ENCODE peak calls at places on chromosomes 3 and 15, in ten cellular contexts. One of them, this sample, is unnamed.
A peak's percentile ranks its signal among the peaks of the same experiment; 100 is the strongest.

GRCh38 chr3:146817705-146818104 is 212.6 kb upstream of the PLSCR5 start:
- DNase-seq in transverse colon: no peak
- DNase-seq in HCT116: peak; percentile 26
- DNase-seq in lower lobe of right lung: no peak
- DNase-seq in lung: no peak
- DNase-seq in Panc1: no peak
- DNase-seq in HFF-Myc: no peak
- DNase-seq in BE2C: no peak
- DNase-seq in gastrocnemius medialis: no peak
- DNase-seq in GM06990: no peak
- DNase-seq in this sample: no peak

GRCh38 chr3:159252772-159253384 is 451.0 kb downstream of the MFSD1 start:
- DNase-seq in HCT116: peak; percentile 70
- DNase-seq in transverse colon: no peak
- DNase-seq in gastrocnemius medialis: no peak
- DNase-seq in lower lobe of right lung: no peak
- DNase-seq in BE2C: no peak
- DNase-seq in HFF-Myc: peak; percentile 36
- DNase-seq in lung: no peak
- DNase-seq in GM06990: no peak
- DNase-seq in Panc1: peak; percentile 35
- DNase-seq in this sample: no peak

GRCh38 chr3:141331370-141332318 is 36.7 kb upstream of the ZBTB38 start:
- DNase-seq in lower lobe of right lung: no peak
- DNase-seq in transverse colon: peak; percentile 35
- DNase-seq in GM06990: no peak
- DNase-seq in lung: peak; percentile 51
- DNase-seq in gastrocnemius medialis: peak; percentile 70
- DNase-seq in HCT116: peak; percentile 8
- DNase-seq in Panc1: peak; percentile 94
- DNase-seq in HFF-Myc: peak; percentile 92
- DNase-seq in BE2C: peak; percentile 88
- DNase-seq in this sample: peak; percentile 39

GRCh38 chr3:117892431-117892841 is 1142.2 kb downstream of the IGSF11 start:
- DNase-seq in transverse colon: no peak
- DNase-seq in HCT116: no peak
- DNase-seq in HFF-Myc: no peak
- DNase-seq in gastrocnemius medialis: no peak
- DNase-seq in GM06990: no peak
- DNase-seq in Panc1: no peak
- DNase-seq in lung: no peak
- DNase-seq in BE2C: no peak
- DNase-seq in lower lobe of right lung: no peak
- DNase-seq in this sample: no peak

GRCh38 chr3:27483117-27484001 is 825 bp downstream of the SLC4A7 start:
- DNase-seq in GM06990: peak; percentile 76
- DNase-seq in transverse colon: peak; percentile 51
- DNase-seq in HCT116: no peak
- DNase-seq in lung: peak; percentile 44
- DNase-seq in HFF-Myc: peak; percentile 43
- DNase-seq in lower lobe of right lung: peak; percentile 66
- DNase-seq in BE2C: peak; percentile 33
- DNase-seq in Panc1: no peak
- DNase-seq in gastrocnemius medialis: peak; percentile 26
- DNase-seq in this sample: peak; percentile 61

GRCh38 chr15:58212909-58213526 is 74.8 kb downstream of the AQP9 start:
- DNase-seq in BE2C: peak; percentile 37
- DNase-seq in HCT116: no peak
- DNase-seq in lower lobe of right lung: no peak
- DNase-seq in GM06990: no peak
- DNase-seq in transverse colon: no peak
- DNase-seq in lung: no peak
- DNase-seq in Panc1: no peak
- DNase-seq in HFF-Myc: no peak
- DNase-seq in gastrocnemius medialis: no peak
- DNase-seq in this sample: no peak

GRCh38 chr15:88729581-88729980 is 73.7 kb upstream of the ACAN start:
- DNase-seq in lung: no peak
- DNase-seq in BE2C: no peak
- DNase-seq in Panc1: no peak
- DNase-seq in GM06990: no peak
- DNase-seq in HCT116: no peak
- DNase-seq in gastrocnemius medialis: no peak
- DNase-seq in lower lobe of right lung: no peak
- DNase-seq in transverse colon: no peak
- DNase-seq in HFF-Myc: no peak
- DNase-seq in this sample: no peak

GRCh38 chr15:92623435-92623834 is 32.1 kb downstream of the FAM174B start:
- DNase-seq in GM06990: no peak
- DNase-seq in lung: no peak
- DNase-seq in HFF-Myc: no peak
- DNase-seq in transverse colon: peak; percentile 28
- DNase-seq in HCT116: no peak
- DNase-seq in gastrocnemius medialis: peak; percentile 96
- DNase-seq in Panc1: no peak
- DNase-seq in BE2C: no peak
- DNase-seq in lower lobe of right lung: no peak
- DNase-seq in this sample: no peak

GRCh38 chr15:84034831-84035753 is 200.5 kb upstream of the GOLGA6L4 start:
- DNase-seq in Panc1: no peak
- DNase-seq in GM06990: no peak
- DNase-seq in lung: no peak
- DNase-seq in HCT116: peak; percentile 46
- DNase-seq in HFF-Myc: peak; percentile 15
- DNase-seq in BE2C: no peak
- DNase-seq in gastrocnemius medialis: no peak
- DNase-seq in lower lobe of right lung: no peak
- DNase-seq in transverse colon: no peak
- DNase-seq in this sample: no peak

GRCh38 chr3:154229217-154229590 is 95.1 kb downstream of the DHX36 start:
- DNase-seq in Panc1: no peak
- DNase-seq in HFF-Myc: no peak
- DNase-seq in gastrocnemius medialis: no peak
- DNase-seq in transverse colon: no peak
- DNase-seq in HCT116: no peak
- DNase-seq in GM06990: no peak
- DNase-seq in BE2C: no peak
- DNase-seq in lower lobe of right lung: no peak
- DNase-seq in lung: no peak
- DNase-seq in this sample: no peak

GRCh38 chr3:49902511-49903345 is 945 bp downstream of the MST1R start:
- DNase-seq in BE2C: no peak
- DNase-seq in lung: no peak
- DNase-seq in Panc1: no peak
- DNase-seq in GM06990: no peak
- DNase-seq in HCT116: no peak
- DNase-seq in gastrocnemius medialis: no peak
- DNase-seq in transverse colon: no peak
- DNase-seq in lower lobe of right lung: no peak
- DNase-seq in HFF-Myc: no peak
- DNase-seq in this sample: no peak

GRCh38 chr3:49906004-49906860 is 2.6 kb upstream of the MST1R start:
- DNase-seq in Panc1: no peak
- DNase-seq in HFF-Myc: no peak
- DNase-seq in transverse colon: peak; percentile 87
- DNase-seq in lung: peak; percentile 59
- DNase-seq in lower lobe of right lung: peak; percentile 65
- DNase-seq in gastrocnemius medialis: no peak
- DNase-seq in BE2C: peak; percentile 33
- DNase-seq in HCT116: peak; percentile 55
- DNase-seq in GM06990: peak; percentile 55
- DNase-seq in this sample: peak; percentile 27

GRCh38 chr3:49900491-49901153 is 3.1 kb downstream of the MST1R start:
- DNase-seq in gastrocnemius medialis: peak; percentile 76
- DNase-seq in HCT116: peak; percentile 92
- DNase-seq in transverse colon: peak; percentile 90
- DNase-seq in HFF-Myc: no peak
- DNase-seq in GM06990: no peak
- DNase-seq in Panc1: peak; percentile 66
- DNase-seq in lung: peak; percentile 87
- DNase-seq in BE2C: no peak
- DNase-seq in lower lobe of right lung: peak; percentile 86
- DNase-seq in this sample: no peak

GRCh38 chr3:49901351-49902339 is 2.0 kb downstream of the MST1R start:
- DNase-seq in BE2C: no peak
- DNase-seq in HFF-Myc: no peak
- DNase-seq in lung: no peak
- DNase-seq in HCT116: no peak
- DNase-seq in gastrocnemius medialis: no peak
- DNase-seq in transverse colon: no peak
- DNase-seq in Panc1: no peak
- DNase-seq in lower lobe of right lung: no peak
- DNase-seq in GM06990: no peak
- DNase-seq in this sample: no peak

DNA sequence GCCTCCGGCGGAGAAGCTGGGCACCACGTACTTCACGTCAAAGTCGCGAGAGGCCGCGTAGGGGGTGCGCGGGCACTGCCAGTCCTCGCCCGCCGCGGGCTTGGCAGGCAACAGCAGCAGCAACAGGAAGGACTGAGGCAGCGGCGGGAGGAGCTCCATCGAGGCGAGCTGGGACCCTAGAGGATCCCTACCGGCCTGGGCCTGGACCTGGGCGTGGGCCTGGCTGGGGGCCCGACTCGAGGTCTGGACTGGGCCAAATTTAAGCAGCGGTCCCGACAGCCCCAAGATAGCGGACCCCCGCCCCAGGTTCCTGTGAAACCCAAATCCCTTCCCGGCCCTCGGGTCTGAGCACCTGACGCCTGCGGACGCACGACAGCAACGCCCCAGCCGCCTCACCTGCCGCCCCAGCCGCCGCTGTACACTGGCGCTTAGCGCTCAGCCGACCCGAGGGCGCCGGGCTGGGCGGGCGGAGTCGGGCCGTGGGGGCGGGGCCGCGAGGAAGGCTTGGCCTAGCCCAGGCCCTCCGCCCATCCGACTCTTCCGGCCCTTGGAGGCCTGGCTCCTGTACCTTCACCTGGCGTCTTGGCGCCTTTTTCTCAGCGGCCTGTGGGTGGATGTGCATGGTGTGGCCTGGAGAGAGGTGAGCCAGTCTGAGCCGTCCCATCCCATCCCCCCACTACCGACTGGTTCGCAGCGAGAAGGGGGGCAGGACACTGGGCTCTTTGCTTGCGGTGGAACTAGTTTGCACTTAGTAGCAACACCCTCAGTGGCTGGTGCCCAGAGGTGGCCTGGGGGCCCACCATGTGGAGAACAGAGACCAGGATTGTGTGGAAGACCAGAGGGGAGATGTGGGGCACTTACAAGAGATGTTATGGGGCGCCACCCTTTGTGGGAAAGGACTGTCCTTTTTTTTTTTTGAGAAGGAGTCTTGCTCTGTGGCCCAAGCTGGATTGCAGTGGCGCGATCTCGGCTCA is at the start of gene MST1R:
- DNase-seq in HCT116: peak; percentile 95
- DNase-seq in transverse colon: peak; percentile 94
- DNase-seq in HFF-Myc: no peak
- DNase-seq in lower lobe of right lung: peak; percentile 92
- DNase-seq in BE2C: no peak
- DNase-seq in gastrocnemius medialis: peak; percentile 39
- DNase-seq in GM06990: peak; percentile 90
- DNase-seq in Panc1: no peak
- DNase-seq in lung: peak; percentile 89
- DNase-seq in this sample: peak; percentile 32
- TF ChIP-seq CTCF in HCT116: no peak
- TF ChIP-seq CTCF in transverse colon: no peak
- TF ChIP-seq CTCF in HFF-Myc: no peak
- TF ChIP-seq CTCF in lower lobe of right lung: no peak
- TF ChIP-seq CTCF in BE2C: no peak
- TF ChIP-seq CTCF in gastrocnemius medialis: no peak
- TF ChIP-seq CTCF in GM06990: no peak
- TF ChIP-seq CTCF in Panc1: no peak
- TF ChIP-seq CTCF in lung: no peak
- TF ChIP-seq CTCF in this sample: no peak

DNA sequence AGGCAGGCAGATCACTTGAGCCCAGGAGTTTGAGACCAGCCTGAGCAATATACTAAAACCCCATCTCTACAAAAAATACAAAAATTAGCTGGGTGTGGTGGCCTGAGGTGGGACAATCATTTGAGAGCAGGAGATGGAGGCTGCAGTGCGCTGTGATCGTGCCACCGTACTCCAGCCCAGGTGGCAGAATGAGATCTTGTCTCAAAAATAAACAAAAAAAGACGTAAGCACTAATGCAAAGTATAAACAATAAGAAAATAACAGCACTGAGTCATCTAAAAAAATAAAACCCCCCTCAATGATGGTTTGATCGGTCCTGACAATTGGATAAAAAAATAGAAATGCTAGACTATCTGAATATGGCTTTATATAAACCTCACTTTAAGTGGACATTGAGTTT is 3.6 kb downstream of the PPP1R2 start:
- DNase-seq in Panc1: no peak
- DNase-seq in GM06990: no peak
- DNase-seq in gastrocnemius medialis: no peak
- DNase-seq in transverse colon: no peak
- DNase-seq in lung: no peak
- DNase-seq in BE2C: no peak
- DNase-seq in lower lobe of right lung: no peak
- DNase-seq in HCT116: no peak
- DNase-seq in HFF-Myc: no peak
- DNase-seq in this sample: no peak
- H3K4me3 ChIP-seq in Panc1: no peak overlapping the region
- H3K4me3 ChIP-seq in GM06990: no peak overlapping the region
- H3K4me3 ChIP-seq in gastrocnemius medialis: peak overlapping the region; percentile 1
- H3K4me3 ChIP-seq in transverse colon: no peak overlapping the region
- H3K4me3 ChIP-seq in lung: no peak overlapping the region
- H3K4me3 ChIP-seq in BE2C: no peak overlapping the region
- H3K4me3 ChIP-seq in lower lobe of right lung: peak overlapping the region; percentile 88
- H3K4me3 ChIP-seq in HCT116: no peak overlapping the region
- H3K4me3 ChIP-seq in HFF-Myc: no peak overlapping the region
- H3K4me3 ChIP-seq in this sample: no peak overlapping the region

GRCh38 chr3:189947948-189948723 is 172.6 kb downstream of the P3H2 start:
- DNase-seq in lung: no peak
- DNase-seq in HCT116: no peak
- DNase-seq in HFF-Myc: no peak
- DNase-seq in BE2C: no peak
- DNase-seq in Panc1: peak; percentile 75
- DNase-seq in transverse colon: no peak
- DNase-seq in lower lobe of right lung: no peak
- DNase-seq in GM06990: peak; percentile 50
- DNase-seq in gastrocnemius medialis: no peak
- DNase-seq in this sample: no peak
- TF ChIP-seq CTCF in lung: peak; percentile 28
- TF ChIP-seq CTCF in HCT116: peak; percentile 79
- TF ChIP-seq CTCF in HFF-Myc: peak; percentile 40
- TF ChIP-seq CTCF in BE2C: peak; percentile 29
- TF ChIP-seq CTCF in Panc1: peak; percentile 73
- TF ChIP-seq CTCF in transverse colon: peak; percentile 42
- TF ChIP-seq CTCF in lower lobe of right lung: peak; percentile 28
- TF ChIP-seq CTCF in GM06990: peak; percentile 63
- TF ChIP-seq CTCF in gastrocnemius medialis: peak; percentile 58
- TF ChIP-seq CTCF in this sample: peak; percentile 23

DNA sequence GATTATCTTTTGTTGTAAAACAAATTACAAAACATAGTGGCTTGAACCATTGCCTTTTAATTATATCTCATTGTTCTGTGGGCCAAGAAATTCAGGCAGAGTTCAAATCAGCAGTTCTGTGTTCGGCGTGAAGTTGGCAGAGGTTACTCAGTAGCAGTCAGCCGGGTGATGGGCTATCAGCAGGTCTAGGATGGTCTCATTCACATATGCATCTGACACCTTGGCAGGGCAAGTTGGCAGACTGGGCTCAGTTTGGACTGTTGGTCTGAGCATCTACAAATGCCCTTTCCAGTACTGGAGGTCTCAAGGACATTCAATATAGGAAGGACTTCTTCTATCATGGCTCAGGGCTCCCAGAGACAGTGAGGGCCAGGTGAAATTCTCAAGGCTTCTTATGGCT is 51.2 kb upstream of the ITGA11 start:
- DNase-seq in lung: no peak
- DNase-seq in HFF-Myc: no peak
- DNase-seq in gastrocnemius medialis: no peak
- DNase-seq in Panc1: no peak
- DNase-seq in HCT116: no peak
- DNase-seq in GM06990: no peak
- DNase-seq in transverse colon: no peak
- DNase-seq in BE2C: no peak
- DNase-seq in lower lobe of right lung: no peak
- DNase-seq in this sample: no peak
- H3K4me3 ChIP-seq in lung: no peak overlapping the region
- H3K4me3 ChIP-seq in HFF-Myc: no peak overlapping the region
- H3K4me3 ChIP-seq in gastrocnemius medialis: no peak overlapping the region
- H3K4me3 ChIP-seq in Panc1: no peak overlapping the region
- H3K4me3 ChIP-seq in HCT116: no peak overlapping the region
- H3K4me3 ChIP-seq in GM06990: no peak overlapping the region
- H3K4me3 ChIP-seq in transverse colon: no peak overlapping the region
- H3K4me3 ChIP-seq in BE2C: no peak overlapping the region
- H3K4me3 ChIP-seq in lower lobe of right lung: no peak overlapping the region
- H3K4me3 ChIP-seq in this sample: no peak overlapping the region

This sample was measured in tibial nerve.